ENCODE peak calls at places on chromosomes 12 and 14, in seven cellular contexts. One of them, this sample, is unnamed.

GRCh38 chr14:88212691-88213090 is 110.4 kb downstream of the KCNK10 start:
- DNase-seq in T-cell: no peak
- DNase-seq in NCI-H2171: no peak
- DNase-seq in GM10248: no peak
- DNase-seq in GDM1: no peak
- DNase-seq in fibroblast of the aortic adventitia: no peak
- DNase-seq in dorsolateral prefrontal cortex: no peak
- DNase-seq in this sample: no peak

GRCh38 chr14:64364907-64365306 is 23.2 kb upstream of the MTHFD1 start:
- DNase-seq in T-cell: no peak
- DNase-seq in NCI-H2171: no peak
- DNase-seq in GM10248: no peak
- DNase-seq in GDM1: no peak
- DNase-seq in fibroblast of the aortic adventitia: peak
- DNase-seq in dorsolateral prefrontal cortex: no peak
- DNase-seq in this sample: no peak

GRCh38 chr12:13124661-13125505 is 21.4 kb upstream of the GSG1 start:
- DNase-seq in T-cell: no peak
- DNase-seq in NCI-H2171: no peak
- DNase-seq in GM10248: no peak
- DNase-seq in GDM1: no peak
- DNase-seq in fibroblast of the aortic adventitia: peak
- DNase-seq in dorsolateral prefrontal cortex: no peak
- DNase-seq in this sample: no peak

GRCh38 chr14:49106721-49107689 is 479.2 kb downstream of the RPS29 start:
- DNase-seq in T-cell: no peak
- DNase-seq in NCI-H2171: no peak
- DNase-seq in GM10248: no peak
- DNase-seq in GDM1: no peak
- DNase-seq in fibroblast of the aortic adventitia: no peak
- DNase-seq in dorsolateral prefrontal cortex: no peak
- DNase-seq in this sample: no peak

GRCh38 chr14:65412881-65413738 is 580 bp downstream of the FUT8 start:
- DNase-seq in T-cell: peak
- DNase-seq in NCI-H2171: peak
- DNase-seq in GM10248: no peak
- DNase-seq in GDM1: peak
- DNase-seq in fibroblast of the aortic adventitia: peak
- DNase-seq in dorsolateral prefrontal cortex: no peak
- DNase-seq in this sample: peak

GRCh38 chr14:105168979-105169507 is 467 bp upstream of the JAG2 start:
- DNase-seq in T-cell: no peak
- DNase-seq in NCI-H2171: peak
- DNase-seq in GM10248: no peak
- DNase-seq in GDM1: no peak
- DNase-seq in fibroblast of the aortic adventitia: no peak
- DNase-seq in dorsolateral prefrontal cortex: no peak
- DNase-seq in this sample: no peak

GRCh38 chr14:36582874-36583241 is 444 bp upstream of the NKX2-8 start:
- DNase-seq in T-cell: no peak
- DNase-seq in NCI-H2171: no peak
- DNase-seq in GM10248: no peak
- DNase-seq in GDM1: no peak
- DNase-seq in fibroblast of the aortic adventitia: no peak
- DNase-seq in dorsolateral prefrontal cortex: no peak
- DNase-seq in this sample: no peak

GRCh38 chr12:131723532-131723931 is 12.6 kb downstream of the SFSWAP start:
- DNase-seq in T-cell: no peak
- DNase-seq in NCI-H2171: no peak
- DNase-seq in GM10248: no peak
- DNase-seq in GDM1: no peak
- DNase-seq in fibroblast of the aortic adventitia: no peak
- DNase-seq in dorsolateral prefrontal cortex: no peak
- DNase-seq in this sample: no peak

GRCh38 chr12:113220593-113221180 is 577 bp upstream of the TPCN1 start:
- DNase-seq in T-cell: no peak
- DNase-seq in NCI-H2171: no peak
- DNase-seq in GM10248: no peak
- DNase-seq in GDM1: no peak
- DNase-seq in fibroblast of the aortic adventitia: no peak
- DNase-seq in dorsolateral prefrontal cortex: no peak
- DNase-seq in this sample: no peak

GRCh38 chr14:50736932-50737419 is 68.9 kb upstream of the SAV1 start:
- DNase-seq in T-cell: no peak
- DNase-seq in NCI-H2171: no peak
- DNase-seq in GM10248: peak
- DNase-seq in GDM1: no peak
- DNase-seq in fibroblast of the aortic adventitia: no peak
- DNase-seq in dorsolateral prefrontal cortex: no peak
- DNase-seq in this sample: no peak

GRCh38 chr14:106308839-106309389 is 782.5 kb downstream of the TMEM121 start:
- DNase-seq in T-cell: peak
- DNase-seq in NCI-H2171: no peak
- DNase-seq in GM10248: peak
- DNase-seq in GDM1: peak
- DNase-seq in fibroblast of the aortic adventitia: no peak
- DNase-seq in dorsolateral prefrontal cortex: no peak
- DNase-seq in this sample: peak

GRCh38 chr14:32324601-32325000 is 4.5 kb upstream of the AKAP6 start:
- DNase-seq in T-cell: no peak
- DNase-seq in NCI-H2171: no peak
- DNase-seq in GM10248: no peak
- DNase-seq in GDM1: no peak
- DNase-seq in fibroblast of the aortic adventitia: no peak
- DNase-seq in dorsolateral prefrontal cortex: no peak
- DNase-seq in this sample: no peak

GRCh38 chr14:89137514-89138163 is 279.4 kb downstream of the FOXN3 start:
- DNase-seq in T-cell: no peak
- DNase-seq in NCI-H2171: no peak
- DNase-seq in GM10248: no peak
- DNase-seq in GDM1: no peak
- DNase-seq in fibroblast of the aortic adventitia: peak
- DNase-seq in dorsolateral prefrontal cortex: no peak
- DNase-seq in this sample: no peak

GRCh38 chr14:71139058-71139946 is 232.0 kb downstream of the PCNX1 start:
- DNase-seq in T-cell: peak
- DNase-seq in NCI-H2171: peak
- DNase-seq in GM10248: peak
- DNase-seq in GDM1: peak
- DNase-seq in fibroblast of the aortic adventitia: peak
- DNase-seq in dorsolateral prefrontal cortex: peak
- DNase-seq in this sample: peak

GRCh38 chr12:109134186-109134917 is 18.0 kb downstream of the ACACB start:
- DNase-seq in T-cell: no peak
- DNase-seq in NCI-H2171: no peak
- DNase-seq in GM10248: no peak
- DNase-seq in GDM1: no peak
- DNase-seq in fibroblast of the aortic adventitia: peak
- DNase-seq in dorsolateral prefrontal cortex: no peak
- DNase-seq in this sample: no peak

GRCh38 chr12:22729898-22730443 is 105.0 kb downstream of the ETNK1 start:
- DNase-seq in T-cell: no peak
- DNase-seq in NCI-H2171: no peak
- DNase-seq in GM10248: no peak
- DNase-seq in GDM1: no peak
- DNase-seq in fibroblast of the aortic adventitia: peak
- DNase-seq in dorsolateral prefrontal cortex: no peak
- DNase-seq in this sample: no peak

GRCh38 chr12:99056186-99056585 is 411.1 kb downstream of the APAF1 start:
- DNase-seq in T-cell: no peak
- DNase-seq in NCI-H2171: no peak
- DNase-seq in GM10248: no peak
- DNase-seq in GDM1: no peak
- DNase-seq in fibroblast of the aortic adventitia: no peak
- DNase-seq in dorsolateral prefrontal cortex: no peak
- DNase-seq in this sample: no peak

GRCh38 chr12:26425587-26426260 is 230.4 kb downstream of the SSPN start:
- DNase-seq in T-cell: no peak
- DNase-seq in NCI-H2171: no peak
- DNase-seq in GM10248: peak
- DNase-seq in GDM1: no peak
- DNase-seq in fibroblast of the aortic adventitia: peak
- DNase-seq in dorsolateral prefrontal cortex: no peak
- DNase-seq in this sample: no peak

GRCh38 chr12:13474381-13474780 is 277.9 kb downstream of the EMP1 start:
- DNase-seq in T-cell: no peak
- DNase-seq in NCI-H2171: no peak
- DNase-seq in GM10248: no peak
- DNase-seq in GDM1: no peak
- DNase-seq in fibroblast of the aortic adventitia: no peak
- DNase-seq in dorsolateral prefrontal cortex: no peak
- DNase-seq in this sample: no peak

GRCh38 chr14:106459971-106460730 is 933.8 kb downstream of the TMEM121 start:
- DNase-seq in T-cell: peak
- DNase-seq in NCI-H2171: no peak
- DNase-seq in GM10248: peak
- DNase-seq in GDM1: no peak
- DNase-seq in fibroblast of the aortic adventitia: no peak
- DNase-seq in dorsolateral prefrontal cortex: no peak
- DNase-seq in this sample: peak

GRCh38 chr12:92216092-92216491 is 70.4 kb upstream of the BTG1 start:
- DNase-seq in T-cell: no peak
- DNase-seq in NCI-H2171: no peak
- DNase-seq in GM10248: no peak
- DNase-seq in GDM1: no peak
- DNase-seq in fibroblast of the aortic adventitia: no peak
- DNase-seq in dorsolateral prefrontal cortex: no peak
- DNase-seq in this sample: no peak

GRCh38 chr12:109612975-109613502 is 39.4 kb downstream of the MVK start:
- DNase-seq in T-cell: no peak
- DNase-seq in NCI-H2171: no peak
- DNase-seq in GM10248: no peak
- DNase-seq in GDM1: no peak
- DNase-seq in fibroblast of the aortic adventitia: peak
- DNase-seq in dorsolateral prefrontal cortex: no peak
- DNase-seq in this sample: no peak

GRCh38 chr14:77027538-77028383 is 747 bp downstream of the IRF2BPL start:
- DNase-seq in T-cell: peak
- DNase-seq in NCI-H2171: peak
- DNase-seq in GM10248: peak
- DNase-seq in GDM1: peak
- DNase-seq in fibroblast of the aortic adventitia: peak
- DNase-seq in dorsolateral prefrontal cortex: peak
- DNase-seq in this sample: peak

GRCh38 chr12:68043446-68043845 is 54.2 kb downstream of the IFNG-AS1 start:
- DNase-seq in T-cell: no peak
- DNase-seq in NCI-H2171: no peak
- DNase-seq in GM10248: no peak
- DNase-seq in GDM1: no peak
- DNase-seq in fibroblast of the aortic adventitia: no peak
- DNase-seq in dorsolateral prefrontal cortex: no peak
- DNase-seq in this sample: no peak

GRCh38 chr14:50340945-50341344 is 28.8 kb downstream of the DMAC2L start:
- DNase-seq in T-cell: no peak
- DNase-seq in NCI-H2171: no peak
- DNase-seq in GM10248: no peak
- DNase-seq in GDM1: no peak
- DNase-seq in fibroblast of the aortic adventitia: no peak
- DNase-seq in dorsolateral prefrontal cortex: no peak
- DNase-seq in this sample: no peak

GRCh38 chr14:100147181-100147631 is 12.2 kb downstream of the DEGS2 start:
- DNase-seq in T-cell: peak
- DNase-seq in NCI-H2171: no peak
- DNase-seq in GM10248: peak
- DNase-seq in GDM1: peak
- DNase-seq in fibroblast of the aortic adventitia: no peak
- DNase-seq in dorsolateral prefrontal cortex: no peak
- DNase-seq in this sample: no peak

GRCh38 chr12:79566452-79566851 is 124.3 kb downstream of the PAWR start:
- DNase-seq in T-cell: no peak
- DNase-seq in NCI-H2171: no peak
- DNase-seq in GM10248: no peak
- DNase-seq in GDM1: no peak
- DNase-seq in fibroblast of the aortic adventitia: no peak
- DNase-seq in dorsolateral prefrontal cortex: no peak
- DNase-seq in this sample: no peak

GRCh38 chr12:88746386-88746785 is 166.1 kb upstream of the KITLG start:
- DNase-seq in T-cell: no peak
- DNase-seq in NCI-H2171: no peak
- DNase-seq in GM10248: no peak
- DNase-seq in GDM1: no peak
- DNase-seq in fibroblast of the aortic adventitia: peak
- DNase-seq in dorsolateral prefrontal cortex: no peak
- DNase-seq in this sample: no peak

GRCh38 chr14:68828728-68829127 is 35.9 kb upstream of the ZFP36L1 start:
- DNase-seq in T-cell: no peak
- DNase-seq in NCI-H2171: no peak
- DNase-seq in GM10248: no peak
- DNase-seq in GDM1: no peak
- DNase-seq in fibroblast of the aortic adventitia: no peak
- DNase-seq in dorsolateral prefrontal cortex: no peak
- DNase-seq in this sample: no peak

This sample was measured in transverse colon.